ENCODE peak calls at places on chromosomes 7 and 10, in four cellular contexts. X, V, T and W are unnamed samples. For H3K9me3, the result is how much of the 10 kb centered on the place peaks cover.

GRCh38 chr10:97210576-97210975 is 24.8 kb upstream of the SLIT1 start:
- DNase-seq in X (peak), V (peak), T (peak), W (peak)

GRCh38 chr7:2560175-2560695 is 1.5 kb downstream of the IQCE start:
- DNase-seq in X (no peak), V (peak), T (no peak), W (no peak)

GRCh38 chr10:75987610-75988009 is 556.2 kb downstream of the LRMDA start:
- DNase-seq in X (no peak), V (no peak), T (no peak), W (no peak)

GRCh38 chr7:6650521-6651011 is 13.4 kb downstream of the ZNF316 start:
- DNase-seq in X (peak), V (no peak), T (peak), W (no peak)

GRCh38 chr10:43077421-43078171 is 727 bp downstream of the RET start:
- DNase-seq in X (no peak), V (no peak), T (no peak), W (no peak)

GRCh38 chr7:155188357-155188756 is 109.3 kb upstream of the INSIG1 start:
- DNase-seq in X (no peak), V (no peak), T (no peak), W (no peak)

GRCh38 chr10:29804025-29804852 is 169.5 kb upstream of the SVIL start:
- DNase-seq in X (peak), V (peak), T (no peak), W (no peak)

GRCh38 chr10:92366412-92367021 is 75.5 kb downstream of the MARCHF5 start:
- DNase-seq in X (no peak), V (no peak), T (no peak), W (no peak)

GRCh38 chr10:88243847-88244730 is 339.0 kb downstream of the RNLS start:
- DNase-seq in X (no peak), V (peak), T (no peak), W (no peak)

DNA sequence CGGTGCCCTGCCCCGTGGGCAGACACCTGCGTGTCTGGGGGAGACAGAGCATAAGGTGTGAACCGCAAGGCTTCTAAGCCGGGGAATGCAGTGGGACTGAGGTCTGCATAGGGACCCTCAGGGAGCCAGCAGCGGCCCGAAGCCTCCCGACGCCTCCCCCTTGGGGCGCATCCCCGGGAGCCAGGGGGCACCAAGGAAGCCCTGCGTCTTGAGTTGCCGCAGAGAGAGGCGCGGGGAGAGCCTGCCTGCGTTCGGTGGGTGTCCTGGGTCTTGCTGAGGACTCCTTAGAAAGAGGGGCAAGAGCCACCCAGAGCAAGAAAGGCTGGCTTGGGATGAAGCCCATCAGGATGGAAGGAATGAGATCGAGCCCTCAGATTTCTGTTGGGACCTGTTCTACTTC is 18.2 kb upstream of the UNCX start:
- DNase-seq in X (no peak), V (no peak), T (no peak), W (no peak)
- H3K9me3 ChIP-seq in X (under half), V (under half), T (under half), W (under half)

DNA sequence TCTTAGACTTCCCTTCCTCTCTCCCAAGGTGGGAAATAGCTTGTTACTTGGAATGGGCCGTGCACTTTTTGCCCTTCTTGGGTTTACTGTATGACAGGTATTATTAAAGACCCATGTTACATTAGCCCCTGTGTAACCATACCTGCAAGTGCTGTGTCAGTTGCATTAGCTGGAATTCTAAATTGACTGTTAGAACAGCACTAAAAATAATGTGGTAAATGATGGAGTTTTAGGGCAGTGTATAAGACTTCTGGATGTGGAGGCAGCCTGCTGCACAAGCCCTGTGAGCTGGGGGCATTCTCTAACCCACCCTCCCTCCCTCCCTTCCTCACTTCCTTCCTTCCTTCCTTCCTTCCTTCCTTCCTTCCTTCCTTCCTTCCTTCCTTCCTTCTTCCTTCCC is 52.7 kb downstream of the GALNT17 start:
- DNase-seq in X (no peak), V (no peak), T (no peak), W (no peak)
- H3K9me3 ChIP-seq in X (under half), V (under half), T (under half), W (under half)

GRCh38 chr7:57821438-57822382 is 371.7 kb downstream of the ZNF716 start:
- DNase-seq in X (no peak), V (no peak), T (no peak), W (no peak)
- H3K9me3 ChIP-seq in X (under half), V (under half), T (under half), W (under half)

GRCh38 chr7:63080406-63080805 is 918.2 kb upstream of the ZNF722 start:
- DNase-seq in X (no peak), V (no peak), T (no peak), W (no peak)

GRCh38 chr7:63077841-63078240 is 920.8 kb upstream of the ZNF722 start:
- DNase-seq in X (no peak), V (no peak), T (no peak), W (no peak)

DNA sequence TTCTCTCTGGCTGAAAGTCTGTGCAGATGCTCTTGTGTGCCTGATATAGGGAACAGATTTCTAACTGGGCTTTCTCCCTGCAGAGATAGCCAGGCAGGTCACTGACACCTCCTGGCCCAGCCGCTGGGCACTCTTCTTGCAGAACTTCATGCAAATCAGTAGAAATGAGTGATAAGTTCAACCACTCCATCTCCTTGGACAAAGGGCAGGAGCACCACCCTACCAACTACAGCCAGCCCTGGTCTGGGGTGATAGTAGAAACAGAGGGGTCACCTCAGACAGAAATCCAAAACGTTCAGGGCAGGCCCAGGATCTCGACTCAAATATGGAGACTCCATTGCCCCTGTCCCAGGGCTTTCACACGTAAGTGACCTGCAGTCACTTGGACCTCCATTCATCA is 917.8 kb upstream of the ZNF722 start:
- DNase-seq in X (no peak), V (no peak), T (no peak), W (no peak)
- H3K9me3 ChIP-seq in X (under half), V (under half), T (half or more), W (under half)

GRCh38 chr10:970311-971149 is 17.7 kb upstream of the GTPBP4 start:
- DNase-seq in X (no peak), V (peak), T (no peak), W (no peak)
- H3K9me3 ChIP-seq in X (under half), V (under half), T (under half), W (under half)

GRCh38 chr7:64515330-64515729 is 47.5 kb downstream of the ZNF680 start:
- DNase-seq in X (no peak), V (no peak), T (no peak), W (no peak)
- H3K9me3 ChIP-seq in X (under half), V (under half), T (under half), W (under half)

GRCh38 chr10:113965683-113966082 is 78.0 kb upstream of the ADRB1 start:
- DNase-seq in X (no peak), V (no peak), T (no peak), W (no peak)

GRCh38 chr10:113967096-113967495 is 76.6 kb upstream of the ADRB1 start:
- DNase-seq in X (no peak), V (no peak), T (no peak), W (no peak)

GRCh38 chr10:113960617-113961260 is 82.9 kb upstream of the ADRB1 start:
- DNase-seq in X (no peak), V (peak), T (no peak), W (no peak)

GRCh38 chr10:113961261-113961938 is 82.3 kb upstream of the ADRB1 start:
- DNase-seq in X (no peak), V (peak), T (no peak), W (peak)

GRCh38 chr10:113965077-113965476 is 78.6 kb upstream of the ADRB1 start:
- DNase-seq in X (no peak), V (no peak), T (no peak), W (no peak)
- H3K9me3 ChIP-seq in X (under half), V (under half), T (under half), W (under half)

GRCh38 chr7:52365349-52365748 is 670.1 kb upstream of the POM121L12 start:
- DNase-seq in X (no peak), V (peak), T (no peak), W (no peak)

GRCh38 chr7:52369922-52370321 is 665.5 kb upstream of the POM121L12 start:
- DNase-seq in X (no peak), V (no peak), T (no peak), W (no peak)
- H3K9me3 ChIP-seq in X (under half), V (under half), T (under half), W (under half)